ENCODE peak calls at places on chromosomes 1 and 21, in five cellular contexts. X, T, U, B and F are unnamed samples.

GRCh38 chr1:245428681-245429080 is 273.9 kb downstream of the KIF26B start:
- DNase-seq in X (no peak), T (no peak), U (no peak), B (no peak), F (no peak)

GRCh38 chr1:228842094-228842775 is 107.0 kb downstream of the RHOU start:
- DNase-seq in X (peak; percentile 29), T (peak; percentile 74), U (no peak), B (peak; percentile 67), F (no peak)

GRCh38 chr21:42263591-42264131 is 44.7 kb downstream of the ABCG1 start:
- DNase-seq in X (no peak), T (no peak), U (peak; percentile 43), B (no peak), F (peak; percentile 19)

GRCh38 chr1:58779059-58779754 is 4.6 kb downstream of the JUN start:
- DNase-seq in X (no peak), T (no peak), U (no peak), B (no peak), F (no peak)

GRCh38 chr1:244280859-244281258 is 170.8 kb downstream of the ADSS2 start:
- DNase-seq in X (no peak), T (peak; percentile 35), U (no peak), B (no peak), F (no peak)

GRCh38 chr21:42474043-42474831 is 21.8 kb downstream of the RSPH1 start:
- DNase-seq in X (no peak), T (peak; percentile 68), U (no peak), B (no peak), F (no peak)

GRCh38 chr1:1019122-1019999 is 559 bp upstream of the AGRN start:
- DNase-seq in X (peak; percentile 98), T (no peak), U (peak; percentile 55), B (peak; percentile 89), F (peak; percentile 84)

GRCh38 chr1:27342778-27343638 is 1.2 kb downstream of the SYTL1 start:
- DNase-seq in X (peak; percentile 59), T (no peak), U (no peak), B (no peak), F (no peak)

GRCh38 chr1:23191199-23191598 is 22.5 kb upstream of the LUZP1 start:
- DNase-seq in X (no peak), T (no peak), U (no peak), B (no peak), F (no peak)

GRCh38 chr21:34881421-34881820 is 167.7 kb downstream of the RUNX1 start:
- DNase-seq in X (no peak), T (no peak), U (no peak), B (no peak), F (no peak)

GRCh38 chr1:246591504-246591903 is 25.2 kb downstream of the CNST start:
- DNase-seq in X (no peak), T (no peak), U (no peak), B (no peak), F (no peak)

GRCh38 chr1:36107394-36107793 is 17.6 kb downstream of the COL8A2 start:
- DNase-seq in X (no peak), T (no peak), U (no peak), B (no peak), F (no peak)

GRCh38 chr1:236864211-236864610 is 69.1 kb downstream of the MTR start:
- DNase-seq in X (no peak), T (no peak), U (no peak), B (no peak), F (no peak)
- H3K4me1 ChIP-seq in X (no peaks in the 10 kb centered on the region), T (peaks cover 8% of the 10 kb centered on the region), U (no peaks in the 10 kb centered on the region), B (peaks cover 5% of the 10 kb centered on the region), F (peaks cover 14% of the 10 kb centered on the region)

GRCh38 chr1:192810253-192810880 is 1.5 kb downstream of the RGS2 start:
- DNase-seq in X (no peak), T (no peak), U (no peak), B (no peak), F (no peak)
- TF ChIP-seq POLR2A in X (no peak), T (no peak), U (no peak), B (no peak), F (no peak)

GRCh38 chr1:18792747-18793146 is 66.7 kb downstream of the TAS1R2 start:
- DNase-seq in X (no peak), T (no peak), U (no peak), B (no peak), F (no peak)

GRCh38 chr1:18793164-18793563 is 66.3 kb downstream of the TAS1R2 start:
- DNase-seq in X (no peak), T (no peak), U (no peak), B (no peak), F (no peak)

GRCh38 chr1:18795002-18795689 is 64.3 kb downstream of the TAS1R2 start:
- DNase-seq in X (no peak), T (no peak), U (no peak), B (no peak), F (no peak)

GRCh38 chr1:18794066-18794465 is 65.4 kb downstream of the TAS1R2 start:
- DNase-seq in X (no peak), T (no peak), U (no peak), B (no peak), F (no peak)

GRCh38 chr1:18794561-18794960 is 64.9 kb downstream of the TAS1R2 start:
- DNase-seq in X (peak; percentile 68), T (peak; percentile 22), U (no peak), B (no peak), F (no peak)
- TF ChIP-seq CTCF in X (peak; percentile 31), T (no peak), U (no peak), B (no peak), F (no peak)

DNA sequence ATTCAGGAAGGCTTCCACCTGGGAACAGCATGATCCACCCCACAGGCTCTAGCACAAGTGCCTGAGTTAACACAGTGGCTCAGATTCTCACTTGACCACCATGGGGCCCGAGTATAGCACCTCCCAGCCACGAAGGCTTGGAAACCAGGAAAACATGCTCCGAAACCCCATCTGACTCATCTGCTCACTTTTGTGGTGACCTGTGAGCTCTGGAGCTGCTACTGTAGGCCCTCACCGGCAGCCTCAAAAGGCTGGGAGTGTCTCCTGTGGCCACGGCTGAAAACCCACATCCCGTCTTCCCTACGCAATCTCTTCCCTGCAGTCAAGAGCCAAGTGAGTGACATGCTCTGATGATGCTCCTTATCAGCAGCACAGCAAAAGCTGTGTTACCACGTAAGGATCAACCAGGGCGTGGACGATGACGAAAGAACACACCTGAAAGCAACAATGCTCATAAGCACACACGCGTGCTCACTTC is 81.4 kb downstream of the TGFBR3 start:
- DNase-seq in X (peak; percentile 70), T (no peak), U (no peak), B (no peak), F (no peak)
- H3K4me1 ChIP-seq in X (peaks cover 29% of the 10 kb centered on the region), T (peaks cover 21% of the 10 kb centered on the region), U (peaks cover 36% of the 10 kb centered on the region), B (peaks cover 33% of the 10 kb centered on the region), F (peaks cover 49% of the 10 kb centered on the region)

GRCh38 chr1:181057079-181057478 is 23.3 kb downstream of the MR1 start:
- DNase-seq in X (no peak), T (no peak), U (no peak), B (no peak), F (no peak)

GRCh38 chr1:181061487-181061886 is 27.0 kb upstream of the IER5 start:
- DNase-seq in X (no peak), T (no peak), U (no peak), B (no peak), F (no peak)

GRCh38 chr1:181061891-181062777 is 26.4 kb upstream of the IER5 start:
- DNase-seq in X (no peak), T (no peak), U (peak; percentile 8), B (no peak), F (no peak)

GRCh38 chr1:181056560-181056959 is 22.8 kb downstream of the MR1 start:
- DNase-seq in X (no peak), T (no peak), U (no peak), B (no peak), F (no peak)

DNA sequence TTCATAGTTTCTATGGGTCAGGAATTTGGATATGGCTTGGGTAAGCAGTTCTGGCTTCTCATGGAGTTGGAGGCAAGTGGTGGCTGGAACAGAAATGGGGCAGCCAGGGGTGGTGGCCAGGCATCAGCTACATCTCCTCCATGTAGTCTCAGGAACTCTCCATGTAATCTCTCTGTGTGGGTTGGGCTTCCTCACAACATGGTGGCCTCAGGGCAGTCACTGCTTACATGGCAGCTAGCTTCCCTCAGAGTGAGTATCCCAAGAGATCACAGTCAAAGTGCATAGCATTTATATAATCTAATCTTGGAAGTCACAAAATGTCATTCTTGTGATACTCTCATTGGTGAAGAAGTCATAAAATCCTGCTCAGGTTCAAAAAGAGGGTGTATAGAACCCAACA is 25.7 kb downstream of the MR1 start:
- DNase-seq in X (no peak), T (no peak), U (no peak), B (no peak), F (no peak)
- TF ChIP-seq POLR2A in X (no peak), T (no peak), U (no peak), B (no peak), F (no peak)

DNA sequence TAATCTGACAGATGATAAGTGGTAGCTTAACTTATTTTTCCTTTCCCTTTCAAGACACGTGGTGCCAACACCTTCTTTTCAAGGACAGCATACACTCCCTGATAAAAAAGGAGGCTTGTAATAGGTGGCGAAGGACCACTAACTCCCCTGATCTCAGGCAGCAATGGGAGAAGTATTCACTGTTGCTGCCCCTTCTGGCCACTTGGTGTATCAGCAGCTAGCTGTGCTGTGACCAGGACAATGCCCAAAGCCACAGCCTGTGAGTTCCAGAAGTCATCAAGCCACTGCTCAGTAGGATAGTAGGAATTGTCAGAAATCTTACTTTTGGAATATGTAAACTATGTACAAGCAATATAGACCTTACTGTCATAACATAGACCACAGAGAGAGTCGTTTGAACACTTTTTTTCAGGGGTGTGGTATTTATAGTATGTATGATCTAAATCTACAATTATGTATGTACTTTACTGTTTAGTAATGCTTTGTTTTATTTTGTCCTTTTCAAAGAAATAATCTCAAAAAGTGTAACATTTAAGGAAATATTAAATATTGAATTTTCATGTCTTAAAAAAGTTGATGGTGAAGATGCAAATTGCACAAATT is 248.3 kb upstream of the CAMK1G start:
- DNase-seq in X (peak; percentile 67), T (peak; percentile 38), U (peak; percentile 11), B (no peak), F (peak; percentile 32)
- TF ChIP-seq CTCF in X (peak; percentile 82), T (peak; percentile 46), U (no peak), B (no peak), F (peak; percentile 65)

GRCh38 chr1:154430903-154431302 is 25.8 kb downstream of the IL6R start:
- DNase-seq in X (peak; percentile 67), T (no peak), U (no peak), B (no peak), F (peak; percentile 71)

GRCh38 chr1:154425172-154425571 is 20.0 kb downstream of the IL6R start:
- DNase-seq in X (no peak), T (no peak), U (no peak), B (no peak), F (no peak)

GRCh38 chr1:154429841-154430611 is 24.9 kb downstream of the IL6R start:
- DNase-seq in X (no peak), T (no peak), U (no peak), B (no peak), F (no peak)

GRCh38 chr1:154429118-154429517 is 24.0 kb downstream of the IL6R start:
- DNase-seq in X (no peak), T (no peak), U (no peak), B (no peak), F (peak; percentile 75)

GRCh38 chr1:154427173-154428139 is 22.3 kb downstream of the IL6R start:
- DNase-seq in X (no peak), T (no peak), U (peak; percentile 69), B (peak; percentile 64), F (peak; percentile 89)
- H3K4me1 ChIP-seq in X (peaks cover 3% of the 10 kb centered on the region), T (peaks cover 44% of the 10 kb centered on the region), U (peaks cover 77% of the 10 kb centered on the region), B (peaks cover 6% of the 10 kb centered on the region), F (peaks cover 33% of the 10 kb centered on the region)